ENCODE peak calls at places on chromosomes 16 and 17, in nine cellular contexts. One of them, this sample, is unnamed.

GRCh38 chr16:51624083-51624775 is 473.2 kb upstream of the SALL1 start:
- DNase-seq in colonic mucosa: no peak
- DNase-seq in adrenal gland: no peak
- DNase-seq in mammary epithelial cell: peak; percentile 21
- DNase-seq in right lobe of liver: no peak
- DNase-seq in cardiac muscle cell: no peak
- DNase-seq in choroid plexus epithelial cell: no peak
- DNase-seq in heart right ventricle: no peak
- DNase-seq in neural progenitor cell: no peak
- DNase-seq in this sample: no peak

GRCh38 chr16:16071631-16072244 is 122.3 kb downstream of the ABCC1 start:
- DNase-seq in colonic mucosa: no peak
- DNase-seq in adrenal gland: peak; percentile 34
- DNase-seq in mammary epithelial cell: no peak
- DNase-seq in heart right ventricle: peak; percentile 50
- DNase-seq in right lobe of liver: no peak
- DNase-seq in choroid plexus epithelial cell: peak; percentile 92
- DNase-seq in neural progenitor cell: no peak
- DNase-seq in cardiac muscle cell: peak; percentile 84
- DNase-seq in this sample: no peak

GRCh38 chr16:70573451-70574121 is 50.0 kb downstream of the SF3B3 start:
- DNase-seq in mammary epithelial cell: peak; percentile 67
- DNase-seq in colonic mucosa: no peak
- DNase-seq in cardiac muscle cell: peak; percentile 97
- DNase-seq in right lobe of liver: no peak
- DNase-seq in adrenal gland: peak; percentile 25
- DNase-seq in neural progenitor cell: no peak
- DNase-seq in choroid plexus epithelial cell: peak; percentile 98
- DNase-seq in heart right ventricle: peak; percentile 49
- DNase-seq in this sample: peak; percentile 98

GRCh38 chr17:68759343-68760140 is 158.4 kb upstream of the FAM20A start:
- DNase-seq in choroid plexus epithelial cell: peak; percentile 97
- DNase-seq in mammary epithelial cell: peak; percentile 82
- DNase-seq in heart right ventricle: peak; percentile 81
- DNase-seq in cardiac muscle cell: peak; percentile 96
- DNase-seq in right lobe of liver: peak; percentile 91
- DNase-seq in neural progenitor cell: peak; percentile 90
- DNase-seq in adrenal gland: peak; percentile 92
- DNase-seq in colonic mucosa: peak; percentile 90
- DNase-seq in this sample: peak; percentile 96

GRCh38 chr16:12569061-12569460 is 234.6 kb downstream of the CPPED1 start:
- DNase-seq in neural progenitor cell: no peak
- DNase-seq in cardiac muscle cell: no peak
- DNase-seq in right lobe of liver: no peak
- DNase-seq in heart right ventricle: no peak
- DNase-seq in choroid plexus epithelial cell: no peak
- DNase-seq in adrenal gland: no peak
- DNase-seq in mammary epithelial cell: no peak
- DNase-seq in colonic mucosa: no peak
- DNase-seq in this sample: no peak

GRCh38 chr17:6098466-6099180 is 28.4 kb downstream of the WSCD1 start:
- DNase-seq in neural progenitor cell: peak; percentile 53
- DNase-seq in mammary epithelial cell: no peak
- DNase-seq in heart right ventricle: no peak
- DNase-seq in colonic mucosa: no peak
- DNase-seq in right lobe of liver: no peak
- DNase-seq in choroid plexus epithelial cell: no peak
- DNase-seq in cardiac muscle cell: peak; percentile 9
- DNase-seq in adrenal gland: peak; percentile 23
- DNase-seq in this sample: no peak

GRCh38 chr17:67435122-67435521 is 58.0 kb downstream of the PITPNC1 start:
- DNase-seq in adrenal gland: no peak
- DNase-seq in heart right ventricle: no peak
- DNase-seq in right lobe of liver: no peak
- DNase-seq in cardiac muscle cell: peak; percentile 60
- DNase-seq in neural progenitor cell: no peak
- DNase-seq in colonic mucosa: no peak
- DNase-seq in mammary epithelial cell: no peak
- DNase-seq in choroid plexus epithelial cell: peak; percentile 41
- DNase-seq in this sample: peak; percentile 43

GRCh38 chr17:13297198-13297597 is 279.4 kb upstream of the ELAC2 start:
- DNase-seq in choroid plexus epithelial cell: peak; percentile 5
- DNase-seq in right lobe of liver: no peak
- DNase-seq in heart right ventricle: no peak
- DNase-seq in mammary epithelial cell: no peak
- DNase-seq in colonic mucosa: peak; percentile 65
- DNase-seq in cardiac muscle cell: no peak
- DNase-seq in neural progenitor cell: no peak
- DNase-seq in adrenal gland: no peak
- DNase-seq in this sample: no peak

GRCh38 chr17:10521949-10522348 is 3.6 kb upstream of the MYH1 start:
- DNase-seq in cardiac muscle cell: no peak
- DNase-seq in neural progenitor cell: no peak
- DNase-seq in heart right ventricle: no peak
- DNase-seq in adrenal gland: no peak
- DNase-seq in colonic mucosa: no peak
- DNase-seq in mammary epithelial cell: no peak
- DNase-seq in right lobe of liver: no peak
- DNase-seq in choroid plexus epithelial cell: no peak
- DNase-seq in this sample: no peak

GRCh38 chr16:70589998-70590471 is 56.3 kb upstream of the IL34 start:
- DNase-seq in neural progenitor cell: no peak
- DNase-seq in right lobe of liver: no peak
- DNase-seq in choroid plexus epithelial cell: peak; percentile 75
- DNase-seq in colonic mucosa: no peak
- DNase-seq in heart right ventricle: peak; percentile 29
- DNase-seq in cardiac muscle cell: peak; percentile 78
- DNase-seq in mammary epithelial cell: peak; percentile 58
- DNase-seq in adrenal gland: peak; percentile 38
- DNase-seq in this sample: peak; percentile 65

GRCh38 chr17:55726440-55726839 is 3.8 kb upstream of the TMEM100 start:
- DNase-seq in heart right ventricle: no peak
- DNase-seq in mammary epithelial cell: peak; percentile 68
- DNase-seq in cardiac muscle cell: peak; percentile 90
- DNase-seq in right lobe of liver: peak; percentile 77
- DNase-seq in adrenal gland: peak; percentile 72
- DNase-seq in colonic mucosa: peak; percentile 33
- DNase-seq in choroid plexus epithelial cell: peak; percentile 82
- DNase-seq in neural progenitor cell: no peak
- DNase-seq in this sample: peak; percentile 94

GRCh38 chr16:70592106-70592571 is 54.2 kb upstream of the IL34 start:
- DNase-seq in adrenal gland: peak; percentile 79
- DNase-seq in colonic mucosa: no peak
- DNase-seq in heart right ventricle: peak; percentile 50
- DNase-seq in choroid plexus epithelial cell: no peak
- DNase-seq in mammary epithelial cell: no peak
- DNase-seq in cardiac muscle cell: no peak
- DNase-seq in neural progenitor cell: no peak
- DNase-seq in right lobe of liver: no peak
- DNase-seq in this sample: no peak

GRCh38 chr17:38453951-38454421 is 25.7 kb downstream of the ARHGAP23 start:
- DNase-seq in right lobe of liver: peak; percentile 48
- DNase-seq in heart right ventricle: no peak
- DNase-seq in cardiac muscle cell: peak; percentile 65
- DNase-seq in choroid plexus epithelial cell: no peak
- DNase-seq in neural progenitor cell: peak; percentile 45
- DNase-seq in colonic mucosa: no peak
- DNase-seq in mammary epithelial cell: no peak
- DNase-seq in adrenal gland: peak; percentile 52
- DNase-seq in this sample: peak; percentile 51

DNA sequence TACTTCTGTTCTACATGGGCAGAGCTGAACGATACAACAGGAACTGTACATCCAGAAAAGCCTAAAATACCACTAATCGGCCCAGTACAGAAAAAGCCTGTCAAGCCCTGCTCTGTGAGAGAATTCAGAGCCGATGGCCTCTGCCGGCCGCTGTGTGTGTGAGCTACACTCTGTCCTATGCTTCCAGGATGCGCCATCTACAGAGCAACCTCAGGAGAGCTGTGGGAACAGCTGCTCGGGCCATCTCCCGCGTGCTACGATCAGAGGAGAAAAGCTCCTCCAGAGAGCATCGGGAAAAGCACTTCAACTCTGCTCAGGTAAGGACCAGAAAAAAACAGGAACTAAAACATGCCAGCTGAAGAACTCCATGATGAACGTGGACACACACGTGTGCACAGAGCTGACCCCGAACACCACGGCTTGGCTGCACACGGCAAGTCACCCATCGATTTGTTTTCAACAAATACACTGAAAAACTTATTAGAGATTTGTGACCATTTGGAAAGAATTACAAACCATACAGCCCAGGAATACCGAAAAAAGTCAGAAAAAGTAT is 115.9 kb downstream of the ANKRD11 start:
- DNase-seq in cardiac muscle cell: no peak
- DNase-seq in colonic mucosa: no peak
- DNase-seq in adrenal gland: no peak
- DNase-seq in right lobe of liver: no peak
- DNase-seq in choroid plexus epithelial cell: peak; percentile 77
- DNase-seq in neural progenitor cell: peak; percentile 74
- DNase-seq in mammary epithelial cell: no peak
- DNase-seq in heart right ventricle: no peak
- DNase-seq in this sample: no peak
- TF ChIP-seq CTCF in cardiac muscle cell: no peak
- TF ChIP-seq CTCF in colonic mucosa: no peak
- TF ChIP-seq CTCF in adrenal gland: no peak
- TF ChIP-seq CTCF in right lobe of liver: no peak
- TF ChIP-seq CTCF in choroid plexus epithelial cell: peak; percentile 53
- TF ChIP-seq CTCF in neural progenitor cell: peak; percentile 28
- TF ChIP-seq CTCF in mammary epithelial cell: no peak
- TF ChIP-seq CTCF in heart right ventricle: no peak
- TF ChIP-seq CTCF in this sample: peak; percentile 14

GRCh38 chr17:79923974-79924638 is 84.9 kb upstream of the CBX4 start:
- DNase-seq in neural progenitor cell: peak; percentile 90
- DNase-seq in cardiac muscle cell: peak; percentile 37
- DNase-seq in colonic mucosa: peak; percentile 83
- DNase-seq in right lobe of liver: no peak
- DNase-seq in choroid plexus epithelial cell: peak; percentile 48
- DNase-seq in mammary epithelial cell: no peak
- DNase-seq in heart right ventricle: no peak
- DNase-seq in adrenal gland: no peak
- DNase-seq in this sample: peak; percentile 27
- H3K4me3 ChIP-seq in neural progenitor cell: no peak overlapping the region
- H3K4me3 ChIP-seq in cardiac muscle cell: no peak overlapping the region
- H3K4me3 ChIP-seq in colonic mucosa: no peak overlapping the region
- H3K4me3 ChIP-seq in right lobe of liver: no peak overlapping the region
- H3K4me3 ChIP-seq in choroid plexus epithelial cell: no peak overlapping the region
- H3K4me3 ChIP-seq in mammary epithelial cell: no peak overlapping the region
- H3K4me3 ChIP-seq in heart right ventricle: no peak overlapping the region
- H3K4me3 ChIP-seq in adrenal gland: no peak overlapping the region
- H3K4me3 ChIP-seq in this sample: no peak overlapping the region

DNA sequence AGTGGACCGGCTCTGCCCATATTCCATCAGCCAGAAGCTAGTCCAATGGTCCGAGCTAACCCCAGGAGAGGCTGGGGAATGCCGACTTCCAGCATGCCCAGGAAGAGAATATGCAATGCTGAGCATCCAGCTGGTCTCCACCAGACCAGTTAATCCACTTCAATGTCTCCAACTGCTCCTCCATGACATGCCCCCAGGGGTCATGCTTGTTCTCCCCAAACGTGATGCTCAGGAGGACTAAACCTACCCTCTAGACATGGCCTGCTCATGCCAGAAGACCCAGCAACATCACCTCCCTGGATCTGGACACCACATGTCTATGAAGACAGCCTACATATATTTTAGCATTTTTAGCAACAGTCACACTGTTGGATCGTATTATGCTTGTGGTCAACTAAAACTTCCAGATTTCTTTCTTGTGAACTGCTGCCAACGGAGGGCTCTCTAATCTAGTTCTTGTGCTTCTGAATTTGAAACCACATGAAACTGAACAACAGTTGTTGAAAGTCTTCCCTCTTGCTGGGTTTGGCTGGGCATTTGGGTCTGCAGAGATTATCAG is 245.1 kb downstream of the SOX9 start:
- DNase-seq in heart right ventricle: no peak
- DNase-seq in choroid plexus epithelial cell: peak; percentile 36
- DNase-seq in mammary epithelial cell: no peak
- DNase-seq in colonic mucosa: no peak
- DNase-seq in adrenal gland: no peak
- DNase-seq in cardiac muscle cell: peak; percentile 72
- DNase-seq in neural progenitor cell: no peak
- DNase-seq in right lobe of liver: no peak
- DNase-seq in this sample: no peak
- TF ChIP-seq CTCF in heart right ventricle: no peak
- TF ChIP-seq CTCF in choroid plexus epithelial cell: no peak
- TF ChIP-seq CTCF in mammary epithelial cell: no peak
- TF ChIP-seq CTCF in colonic mucosa: no peak
- TF ChIP-seq CTCF in adrenal gland: no peak
- TF ChIP-seq CTCF in cardiac muscle cell: no peak
- TF ChIP-seq CTCF in neural progenitor cell: no peak
- TF ChIP-seq CTCF in right lobe of liver: no peak
- TF ChIP-seq CTCF in this sample: no peak

DNA sequence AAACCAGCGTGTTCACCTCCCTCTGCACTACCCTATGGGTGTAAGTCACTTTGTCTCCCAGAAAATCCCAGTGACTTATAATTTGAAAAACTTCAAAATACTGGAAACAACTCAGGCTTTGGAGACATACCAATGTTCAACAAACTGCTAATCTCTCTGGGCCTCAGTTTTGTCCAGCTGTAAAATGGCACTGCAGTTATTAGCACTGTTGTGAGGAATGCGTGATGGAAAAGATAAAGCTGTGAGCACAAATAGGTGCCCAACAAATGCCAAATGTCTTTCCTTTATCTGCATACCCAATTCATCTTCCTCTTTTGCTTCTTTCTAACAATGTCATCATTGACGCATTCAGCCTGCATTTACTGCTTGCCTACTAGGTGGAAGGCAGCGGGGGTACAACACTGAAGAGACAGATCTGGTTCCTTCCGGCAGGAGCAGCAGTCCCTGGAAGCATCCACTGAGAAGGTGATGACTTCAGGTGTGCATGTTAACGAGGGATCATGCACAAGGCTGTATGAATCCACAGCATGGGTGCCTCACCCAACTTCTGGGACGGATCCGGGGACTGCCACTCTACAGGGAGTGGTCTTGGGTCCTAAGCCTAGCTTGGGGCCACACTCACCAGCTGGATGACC is 63.4 kb downstream of the CYTH1 start:
- DNase-seq in heart right ventricle: no peak
- DNase-seq in colonic mucosa: no peak
- DNase-seq in adrenal gland: no peak
- DNase-seq in cardiac muscle cell: no peak
- DNase-seq in choroid plexus epithelial cell: no peak
- DNase-seq in mammary epithelial cell: no peak
- DNase-seq in neural progenitor cell: no peak
- DNase-seq in right lobe of liver: no peak
- DNase-seq in this sample: no peak
- H3K4me3 ChIP-seq in heart right ventricle: no peak overlapping the region
- H3K4me3 ChIP-seq in colonic mucosa: no peak overlapping the region
- H3K4me3 ChIP-seq in adrenal gland: no peak overlapping the region
- H3K4me3 ChIP-seq in cardiac muscle cell: no peak overlapping the region
- H3K4me3 ChIP-seq in choroid plexus epithelial cell: no peak overlapping the region
- H3K4me3 ChIP-seq in mammary epithelial cell: no peak overlapping the region
- H3K4me3 ChIP-seq in neural progenitor cell: no peak overlapping the region
- H3K4me3 ChIP-seq in right lobe of liver: no peak overlapping the region
- H3K4me3 ChIP-seq in this sample: no peak overlapping the region

GRCh38 chr17:17055286-17056166 is 13.3 kb downstream of the MPRIP start:
- DNase-seq in adrenal gland: no peak
- DNase-seq in neural progenitor cell: no peak
- DNase-seq in colonic mucosa: no peak
- DNase-seq in heart right ventricle: no peak
- DNase-seq in cardiac muscle cell: no peak
- DNase-seq in mammary epithelial cell: peak; percentile 35
- DNase-seq in choroid plexus epithelial cell: no peak
- DNase-seq in right lobe of liver: no peak
- DNase-seq in this sample: peak; percentile 24
- TF ChIP-seq CTCF in adrenal gland: no peak
- TF ChIP-seq CTCF in neural progenitor cell: no peak
- TF ChIP-seq CTCF in colonic mucosa: no peak
- TF ChIP-seq CTCF in heart right ventricle: no peak
- TF ChIP-seq CTCF in cardiac muscle cell: no peak
- TF ChIP-seq CTCF in mammary epithelial cell: no peak
- TF ChIP-seq CTCF in choroid plexus epithelial cell: no peak
- TF ChIP-seq CTCF in right lobe of liver: no peak
- TF ChIP-seq CTCF in this sample: peak; percentile 10

GRCh38 chr16:86924537-86924936 is 346.2 kb downstream of the FOXL1 start:
- DNase-seq in mammary epithelial cell: peak; percentile 22
- DNase-seq in neural progenitor cell: no peak
- DNase-seq in right lobe of liver: no peak
- DNase-seq in choroid plexus epithelial cell: no peak
- DNase-seq in cardiac muscle cell: peak; percentile 48
- DNase-seq in adrenal gland: no peak
- DNase-seq in colonic mucosa: no peak
- DNase-seq in heart right ventricle: no peak
- DNase-seq in this sample: peak; percentile 94
- H3K4me3 ChIP-seq in mammary epithelial cell: no peak overlapping the region
- H3K4me3 ChIP-seq in neural progenitor cell: no peak overlapping the region
- H3K4me3 ChIP-seq in right lobe of liver: no peak overlapping the region
- H3K4me3 ChIP-seq in choroid plexus epithelial cell: no peak overlapping the region
- H3K4me3 ChIP-seq in cardiac muscle cell: no peak overlapping the region
- H3K4me3 ChIP-seq in adrenal gland: no peak overlapping the region
- H3K4me3 ChIP-seq in colonic mucosa: no peak overlapping the region
- H3K4me3 ChIP-seq in heart right ventricle: no peak overlapping the region
- H3K4me3 ChIP-seq in this sample: no peak overlapping the region